ENCODE peak calls at places on chromosomes 7 and 10, in seven cellular contexts. One of them, this sample, is unnamed.

GRCh38 chr7:122515404-122515803 is 183.5 kb downstream of the RNF133 start:
- DNase-seq in right lobe of liver: peak; percentile 71
- DNase-seq in stomach: no peak
- DNase-seq in A172: no peak
- DNase-seq in stimulated activated CD4-positive, alpha-beta T cell treated with anti-CD3 and anti-CD28 coated beads, Interleukin-2, amount 100 ng/mL, for 48 hours: no peak
- DNase-seq in RPMI7951: no peak
- DNase-seq in Right ventricle myocardium superior: no peak
- DNase-seq in this sample: no peak

GRCh38 chr7:1814089-1814811 is 144.2 kb downstream of the ELFN1 start:
- DNase-seq in A172: no peak
- DNase-seq in right lobe of liver: no peak
- DNase-seq in stimulated activated CD4-positive, alpha-beta T cell treated with anti-CD3 and anti-CD28 coated beads, Interleukin-2, amount 100 ng/mL, for 48 hours: no peak
- DNase-seq in stomach: peak; percentile 23
- DNase-seq in Right ventricle myocardium superior: no peak
- DNase-seq in RPMI7951: no peak
- DNase-seq in this sample: no peak

GRCh38 chr7:47688311-47689100 is 106.6 kb upstream of the TNS3 start:
- DNase-seq in Right ventricle myocardium superior: no peak
- DNase-seq in stimulated activated CD4-positive, alpha-beta T cell treated with anti-CD3 and anti-CD28 coated beads, Interleukin-2, amount 100 ng/mL, for 48 hours: no peak
- DNase-seq in stomach: no peak
- DNase-seq in A172: no peak
- DNase-seq in RPMI7951: peak; percentile 78
- DNase-seq in right lobe of liver: no peak
- DNase-seq in this sample: no peak

GRCh38 chr10:43667317-43667731 is 18.6 kb upstream of the ZNF32 start:
- DNase-seq in right lobe of liver: no peak
- DNase-seq in RPMI7951: peak; percentile 53
- DNase-seq in stomach: no peak
- DNase-seq in stimulated activated CD4-positive, alpha-beta T cell treated with anti-CD3 and anti-CD28 coated beads, Interleukin-2, amount 100 ng/mL, for 48 hours: no peak
- DNase-seq in Right ventricle myocardium superior: no peak
- DNase-seq in A172: no peak
- DNase-seq in this sample: no peak

GRCh38 chr7:51133992-51134391 is 182.6 kb downstream of the COBL start:
- DNase-seq in stimulated activated CD4-positive, alpha-beta T cell treated with anti-CD3 and anti-CD28 coated beads, Interleukin-2, amount 100 ng/mL, for 48 hours: no peak
- DNase-seq in right lobe of liver: no peak
- DNase-seq in Right ventricle myocardium superior: no peak
- DNase-seq in stomach: no peak
- DNase-seq in RPMI7951: no peak
- DNase-seq in A172: no peak
- DNase-seq in this sample: no peak

GRCh38 chr7:42020067-42020466 is 216.9 kb downstream of the GLI3 start:
- DNase-seq in A172: no peak
- DNase-seq in stomach: no peak
- DNase-seq in Right ventricle myocardium superior: no peak
- DNase-seq in right lobe of liver: no peak
- DNase-seq in RPMI7951: no peak
- DNase-seq in stimulated activated CD4-positive, alpha-beta T cell treated with anti-CD3 and anti-CD28 coated beads, Interleukin-2, amount 100 ng/mL, for 48 hours: no peak
- DNase-seq in this sample: no peak

GRCh38 chr7:1698221-1698620 is 28.1 kb downstream of the ELFN1 start:
- DNase-seq in stomach: no peak
- DNase-seq in right lobe of liver: no peak
- DNase-seq in Right ventricle myocardium superior: peak; percentile 8
- DNase-seq in stimulated activated CD4-positive, alpha-beta T cell treated with anti-CD3 and anti-CD28 coated beads, Interleukin-2, amount 100 ng/mL, for 48 hours: no peak
- DNase-seq in RPMI7951: no peak
- DNase-seq in A172: no peak
- DNase-seq in this sample: no peak

GRCh38 chr7:54967384-54967783 is 51.4 kb upstream of the EGFR start:
- DNase-seq in Right ventricle myocardium superior: no peak
- DNase-seq in stimulated activated CD4-positive, alpha-beta T cell treated with anti-CD3 and anti-CD28 coated beads, Interleukin-2, amount 100 ng/mL, for 48 hours: no peak
- DNase-seq in stomach: no peak
- DNase-seq in right lobe of liver: no peak
- DNase-seq in A172: peak; percentile 72
- DNase-seq in RPMI7951: peak; percentile 46
- DNase-seq in this sample: no peak

GRCh38 chr10:86693721-86694369 is 25.5 kb downstream of the LDB3 start:
- DNase-seq in right lobe of liver: no peak
- DNase-seq in Right ventricle myocardium superior: no peak
- DNase-seq in stimulated activated CD4-positive, alpha-beta T cell treated with anti-CD3 and anti-CD28 coated beads, Interleukin-2, amount 100 ng/mL, for 48 hours: peak; percentile 23
- DNase-seq in RPMI7951: peak; percentile 46
- DNase-seq in A172: peak; percentile 29
- DNase-seq in stomach: peak; percentile 63
- DNase-seq in this sample: no peak

GRCh38 chr7:23333671-23334246 is 34.6 kb downstream of the MALSU1 start:
- DNase-seq in stomach: no peak
- DNase-seq in RPMI7951: peak; percentile 98
- DNase-seq in A172: peak; percentile 91
- DNase-seq in Right ventricle myocardium superior: peak; percentile 52
- DNase-seq in stimulated activated CD4-positive, alpha-beta T cell treated with anti-CD3 and anti-CD28 coated beads, Interleukin-2, amount 100 ng/mL, for 48 hours: no peak
- DNase-seq in right lobe of liver: no peak
- DNase-seq in this sample: no peak

GRCh38 chr10:77163670-77164348 is 473.8 kb downstream of the KCNMA1 start:
- DNase-seq in Right ventricle myocardium superior: no peak
- DNase-seq in stimulated activated CD4-positive, alpha-beta T cell treated with anti-CD3 and anti-CD28 coated beads, Interleukin-2, amount 100 ng/mL, for 48 hours: no peak
- DNase-seq in stomach: no peak
- DNase-seq in right lobe of liver: no peak
- DNase-seq in RPMI7951: peak; percentile 95
- DNase-seq in A172: peak; percentile 98
- DNase-seq in this sample: no peak